ENCODE peak calls at places on chromosome 13, in four cellular contexts. N is psoas muscle, K is fibroblast of lung, P is lower lobe of right lung. I is an unnamed sample.

GRCh38 chr13:24631922-24632321 is 48.3 kb upstream of the ATP12A start:
- DNase-seq in N (no peak), K (peak; percentile 46), P (no peak), I (no peak)

GRCh38 chr13:114166381-114167131 is 12.5 kb upstream of the CFAP97D2 start:
- DNase-seq in N (peak; percentile 38), K (no peak), P (no peak), I (no peak)

GRCh38 chr13:101535192-101535746 is 82.8 kb downstream of the ITGBL1 start:
- DNase-seq in N (no peak), K (peak; percentile 23), P (no peak), I (no peak)

GRCh38 chr13:93775027-93775426 is 548.4 kb downstream of the GPC6 start:
- DNase-seq in N (no peak), K (no peak), P (no peak), I (no peak)

GRCh38 chr13:38308736-38309135 is 40.9 kb upstream of the UFM1 start:
- DNase-seq in N (no peak), K (peak; percentile 76), P (no peak), I (no peak)

GRCh38 chr13:102261809-102262208 is 140.0 kb downstream of the FGF14 start:
- DNase-seq in N (no peak), K (no peak), P (no peak), I (no peak)

GRCh38 chr13:107374038-107374437 is 806.1 kb upstream of the ARGLU1 start:
- DNase-seq in N (no peak), K (peak; percentile 72), P (no peak), I (no peak)

GRCh38 chr13:97120976-97121375 is 101.2 kb upstream of the MBNL2 start:
- DNase-seq in N (no peak), K (no peak), P (no peak), I (no peak)

GRCh38 chr13:25717798-25718197 is 334.0 kb downstream of the SHISA2 start:
- DNase-seq in N (no peak), K (no peak), P (no peak), I (no peak)

GRCh38 chr13:110644892-110645521 is 29.7 kb downstream of the NAXD start:
- DNase-seq in N (peak; percentile 60), K (peak; percentile 76), P (peak; percentile 81), I (peak; percentile 94)

GRCh38 chr13:98219685-98220084 is 42.6 kb upstream of the RNF113B start:
- DNase-seq in N (no peak), K (no peak), P (no peak), I (no peak)

GRCh38 chr13:87821512-87821911 is 150.3 kb downstream of the SLITRK5 start:
- DNase-seq in N (no peak), K (no peak), P (no peak), I (no peak)

GRCh38 chr13:52845334-52845761 is 3.1 kb downstream of the PCDH8 start:
- DNase-seq in N (no peak), K (no peak), P (no peak), I (no peak)

GRCh38 chr13:44274838-44275237 is 98.8 kb upstream of the SERP2 start:
- DNase-seq in N (no peak), K (no peak), P (no peak), I (no peak)

GRCh38 chr13:33642374-33643065 is 175.4 kb upstream of the RFC3 start:
- DNase-seq in N (peak; percentile 55), K (peak; percentile 37), P (no peak), I (no peak)

GRCh38 chr13:40164137-40164536 is 502.3 kb downstream of the FOXO1 start:
- DNase-seq in N (no peak), K (no peak), P (no peak), I (no peak)

GRCh38 chr13:111051041-111051440 is 64.1 kb upstream of the ARHGEF7 start:
- DNase-seq in N (no peak), K (no peak), P (no peak), I (no peak)

GRCh38 chr13:110528371-110528770 is 33.2 kb downstream of the RAB20 start:
- DNase-seq in N (no peak), K (no peak), P (no peak), I (no peak)

GRCh38 chr13:51818771-51819511 is 15.0 kb upstream of the DHRS12 start:
- DNase-seq in N (peak; percentile 30), K (peak; percentile 40), P (no peak), I (no peak)

GRCh38 chr13:44759222-44759721 is 183.1 kb upstream of the TSC22D1 start:
- DNase-seq in N (no peak), K (peak; percentile 52), P (no peak), I (no peak)

GRCh38 chr13:20955496-20955895 is 53.0 kb upstream of the XPO4 start:
- DNase-seq in N (no peak), K (no peak), P (no peak), I (no peak)

GRCh38 chr13:28449826-28450773 is 44.8 kb downstream of the FLT1 start:
- DNase-seq in N (no peak), K (no peak), P (no peak), I (no peak)

GRCh38 chr13:41356788-41357187 is 45.7 kb downstream of the NAA16 start:
- DNase-seq in N (no peak), K (no peak), P (no peak), I (no peak)